ENCODE peak calls at places on chromosomes 11 and 22, in seven cellular contexts. W is HCT116, I is neural progenitor cell, P is GM23248, J is GM23338, V is PC-3, R is MM.1S. U is an unnamed sample.

GRCh38 chr11:102111787-102112653 is 1.8 kb downstream of the YAP1 start:
- DNase-seq in J (no peak), R (no peak), W (peak; percentile 98), V (peak; percentile 98), P (peak; percentile 92), I (peak; percentile 60), U (peak; percentile 83)

GRCh38 chr22:22535662-22536061 is 15.6 kb upstream of the ZNF280A start:
- DNase-seq in P (no peak), W (no peak), V (no peak), I (no peak), R (no peak), J (no peak), U (no peak)

GRCh38 chr11:20488352-20488751 is 100.8 kb downstream of the PRMT3 start:
- DNase-seq in I (no peak), R (no peak), W (no peak), V (no peak), P (no peak), J (no peak), U (no peak)

GRCh38 chr22:50027639-50028537 is 15.3 kb upstream of the IL17REL start:
- DNase-seq in V (peak; percentile 73), P (peak; percentile 43), I (no peak), W (no peak), J (no peak), R (no peak), U (peak; percentile 4)

GRCh38 chr11:85949798-85950197 is 94.6 kb downstream of the CCDC83 start:
- DNase-seq in R (no peak), I (no peak), W (no peak), V (no peak), P (no peak), J (no peak), U (no peak)

GRCh38 chr11:33268945-33269567 is 11.9 kb downstream of the HIPK3 start:
- DNase-seq in I (no peak), W (no peak), V (peak; percentile 47), P (peak; percentile 69), R (no peak), J (no peak), U (no peak)

GRCh38 chr11:94721565-94722292 is 46.4 kb upstream of the AMOTL1 start:
- DNase-seq in P (no peak), R (no peak), W (no peak), I (no peak), V (no peak), J (no peak), U (peak; percentile 57)

GRCh38 chr11:125569913-125570621 is 790 bp downstream of the EI24 start:
- DNase-seq in P (peak; percentile 49), W (no peak), J (peak; percentile 4), R (peak; percentile 23), V (peak; percentile 39), I (peak; percentile 12), U (no peak)

GRCh38 chr11:83119216-83119615 is 37.7 kb upstream of the PCF11 start:
- DNase-seq in J (no peak), V (no peak), W (no peak), I (no peak), P (no peak), R (no peak), U (no peak)

GRCh38 chr22:26635117-26635516 is 13.4 kb downstream of the CRYBA4 start:
- DNase-seq in J (no peak), P (no peak), V (no peak), R (no peak), I (no peak), W (no peak), U (no peak)

GRCh38 chr11:78788533-78788932 is 213.9 kb upstream of the NARS2 start:
- DNase-seq in I (no peak), R (no peak), V (no peak), W (no peak), J (no peak), P (no peak), U (no peak)

GRCh38 chr11:20278727-20279126 is 84.8 kb upstream of the HTATIP2 start:
- DNase-seq in P (peak; percentile 1), R (no peak), W (no peak), I (peak; percentile 51), V (no peak), J (no peak), U (no peak)

GRCh38 chr11:93686812-93687211 is 25.3 kb downstream of the CEP295 start:
- DNase-seq in V (no peak), P (peak; percentile 73), W (no peak), J (no peak), I (no peak), R (no peak), U (no peak)

GRCh38 chr11:26905368-26905767 is 88.5 kb upstream of the FIBIN start:
- DNase-seq in W (no peak), V (no peak), I (peak; percentile 32), J (peak; percentile 12), P (peak; percentile 74), R (no peak), U (no peak)

GRCh38 chr22:40044870-40045834 is 50.4 kb downstream of the FAM83F start:
- DNase-seq in V (peak; percentile 30), P (peak; percentile 60), W (no peak), I (peak; percentile 86), R (peak; percentile 66), J (peak; percentile 79), U (peak; percentile 80)

GRCh38 chr11:126521196-126521595 is 165.7 kb downstream of the ST3GAL4 start:
- DNase-seq in R (no peak), W (no peak), V (no peak), I (no peak), P (no peak), J (no peak), U (no peak)

GRCh38 chr11:88103337-88104206 is 71.7 kb downstream of the RAB38 start:
- DNase-seq in P (peak; percentile 38), I (peak; percentile 90), W (peak; percentile 85), V (peak; percentile 79), J (peak; percentile 97), R (peak; percentile 57), U (peak; percentile 59)

GRCh38 chr11:83545494-83545893 is 259.3 kb upstream of the CCDC90B start:
- DNase-seq in W (no peak), J (no peak), R (no peak), I (peak; percentile 2), V (no peak), P (no peak), U (no peak)

GRCh38 chr22:46070215-46070721 is 80.1 kb upstream of the PPARA start:
- DNase-seq in R (peak; percentile 28), P (peak; percentile 81), I (peak; percentile 53), J (peak; percentile 69), V (peak; percentile 45), W (no peak), U (peak; percentile 53)

GRCh38 chr22:46748948-46749681 is 11.1 kb upstream of the CERK start:
- DNase-seq in W (no peak), J (no peak), P (peak; percentile 73), R (no peak), I (no peak), V (peak; percentile 25), U (no peak)

DNA sequence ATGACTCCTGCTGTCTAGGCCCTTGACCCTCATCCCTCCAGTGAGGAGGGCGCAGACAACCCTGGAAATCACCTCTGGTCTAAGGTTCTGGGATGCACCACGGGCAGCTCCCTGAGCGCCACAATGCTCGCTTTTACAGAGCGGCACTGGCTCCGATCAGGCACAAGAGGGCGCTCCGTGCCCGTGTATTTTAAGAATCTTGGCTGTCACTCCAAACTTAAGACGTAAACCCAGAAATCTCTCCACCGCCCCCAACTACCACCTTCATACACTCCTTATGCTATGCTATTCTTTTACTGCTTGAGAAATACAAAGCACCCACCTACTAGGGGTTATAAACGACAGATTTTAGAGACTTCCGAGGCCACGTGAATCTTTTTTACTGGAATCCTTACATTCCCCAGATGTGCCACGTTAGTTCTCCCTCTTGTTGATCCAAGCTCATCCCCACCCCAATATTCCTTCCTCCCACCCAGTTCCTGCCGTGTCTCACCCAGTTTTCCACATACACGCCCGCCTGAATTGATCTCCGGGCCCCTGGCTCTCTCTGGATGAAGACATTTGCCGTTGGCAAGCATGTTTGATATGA is 453.6 kb downstream of the OPCML start:
- DNase-seq in W (no peak), R (peak; percentile 61), J (peak; percentile 86), I (peak; percentile 78), V (peak; percentile 64), P (peak; percentile 71), U (peak; percentile 76)
- TF ChIP-seq EZH2phosphoT487 in W (no peak), R (no peak), J (no peak), I (no peak), V (no peak), P (no peak), U (no peak)

GRCh38 chr11:119473226-119473625 is 50.3 kb upstream of the THY1 start:
- DNase-seq in R (no peak), P (no peak), V (no peak), W (no peak), J (no peak), I (no peak), U (no peak)
- TF ChIP-seq EZH2 in R (no peak), P (no peak), V (no peak), W (no peak), J (no peak), I (no peak), U (no peak)

GRCh38 chr11:65551572-65552398 is 6.4 kb downstream of the LTBP3 start:
- DNase-seq in P (peak; percentile 41), R (peak; percentile 91), J (peak; percentile 83), V (peak; percentile 71), W (peak; percentile 64), I (peak; percentile 70), U (peak; percentile 78)

GRCh38 chr11:65554057-65554818 is 3.9 kb downstream of the LTBP3 start:
- DNase-seq in P (no peak), W (no peak), I (no peak), J (no peak), R (no peak), V (no peak), U (no peak)

GRCh38 chr11:65554842-65555395 is 3.2 kb downstream of the LTBP3 start:
- DNase-seq in W (no peak), J (no peak), P (no peak), V (no peak), I (no peak), R (no peak), U (no peak)

GRCh38 chr11:65552413-65552951 is 5.7 kb downstream of the LTBP3 start:
- DNase-seq in J (peak; percentile 52), V (no peak), I (no peak), W (no peak), R (no peak), P (no peak), U (no peak)

GRCh38 chr11:65553301-65554001 is 4.7 kb downstream of the LTBP3 start:
- DNase-seq in W (no peak), J (peak; percentile 85), P (no peak), I (peak; percentile 63), V (no peak), R (peak; percentile 90), U (no peak)
- TF ChIP-seq EZH2phosphoT487 in W (no peak), J (no peak), P (no peak), I (no peak), V (no peak), R (no peak), U (no peak)

DNA sequence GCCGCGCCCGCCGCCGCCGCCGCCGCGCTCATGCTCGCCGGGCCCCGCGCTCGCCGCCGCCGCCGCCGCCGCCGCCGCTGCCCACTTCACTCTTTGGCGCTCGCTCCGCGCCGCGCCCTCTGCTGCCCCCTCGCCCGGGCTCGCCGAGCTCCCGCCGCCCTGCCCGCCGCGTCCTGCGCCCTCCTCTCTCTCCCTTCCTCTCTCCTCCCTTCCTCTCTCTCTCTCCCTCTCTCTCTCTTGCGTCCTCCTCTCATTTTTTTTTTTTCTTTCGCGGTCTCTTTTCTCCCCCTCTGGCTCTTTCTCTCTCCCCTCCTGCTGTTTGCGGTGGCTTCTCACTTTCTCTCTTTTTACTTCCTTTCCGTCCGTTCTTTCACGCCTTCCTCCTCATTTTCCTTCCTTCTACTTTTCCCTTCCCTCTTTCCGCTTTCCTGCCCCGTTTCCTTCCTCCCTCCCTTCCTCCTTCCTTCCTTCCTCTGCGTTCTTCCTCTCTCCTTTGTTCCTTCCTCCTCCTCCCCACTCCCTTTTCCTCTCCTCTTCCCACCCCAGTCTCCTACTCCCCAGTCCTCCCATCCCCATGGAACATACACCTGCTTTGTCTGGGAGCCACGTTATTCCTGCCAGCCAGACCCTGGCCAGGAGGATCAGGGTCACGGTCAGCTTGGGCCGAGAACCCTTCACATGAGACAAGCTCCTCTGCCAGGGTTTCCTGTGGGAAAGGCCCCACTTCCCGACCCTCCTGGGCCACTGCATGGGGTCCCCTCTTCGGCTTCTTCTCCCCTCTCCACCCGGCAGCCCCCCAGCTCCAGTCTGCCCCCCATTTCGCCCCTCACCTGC is 19.3 kb upstream of the SHISAL1 start:
- DNase-seq in W (no peak), P (peak; percentile 68), R (no peak), J (peak; percentile 68), I (peak; percentile 79), V (peak; percentile 11), U (peak; percentile 69)
- TF ChIP-seq EZH2 in W (no peak), P (peak; percentile 77), R (no peak), J (no peak), I (peak; percentile 60), V (no peak), U (no peak)

U was measured in hepatocyte.